ENCODE peak calls at places on chromosomes 5 and 9, in eight cellular contexts. Y is GM12892, T is NCI-H1930, F is amniotic stem cell, P is skeletal muscle cell, U is T-helper 9 cell, L is MG63, V is neural crest cell. B is an unnamed sample.

GRCh38 chr9:4073371-4073770 is 226.5 kb downstream of the GLIS3 start:
- DNase-seq in Y (no peak), T (no peak), F (no peak), P (no peak), U (no peak), L (no peak), V (no peak), B (no peak)

GRCh38 chr9:292915-293314 is 78.2 kb downstream of the DOCK8 start:
- DNase-seq in Y (no peak), T (no peak), F (no peak), P (no peak), U (no peak), L (no peak), V (no peak), B (no peak)

GRCh38 chr5:62960781-62961180 is 382.2 kb downstream of the LRRC70 start:
- DNase-seq in Y (no peak), T (no peak), F (no peak), P (no peak), U (no peak), L (no peak), V (no peak), B (no peak)

GRCh38 chr9:104906441-104907277 is 21.3 kb downstream of the ABCA1 start:
- DNase-seq in Y (no peak), T (no peak), F (no peak), P (peak), U (no peak), L (peak), V (no peak), B (no peak)

GRCh38 chr9:90142580-90142979 is 500.0 kb downstream of the DIRAS2 start:
- DNase-seq in Y (no peak), T (peak), F (peak), P (peak), U (peak), L (no peak), V (peak), B (peak)

GRCh38 chr9:93672622-93673270 is 96.4 kb downstream of the PHF2 start:
- DNase-seq in Y (peak), T (no peak), F (no peak), P (no peak), U (no peak), L (no peak), V (no peak), B (no peak)

GRCh38 chr5:174724484-174725260 is at the start of gene MSX2:
- DNase-seq in Y (no peak), T (peak), F (peak), P (peak), U (no peak), L (peak), V (peak), B (no peak)

GRCh38 chr5:88956416-88956815 is 73.4 kb upstream of the MEF2C start:
- DNase-seq in Y (no peak), T (no peak), F (no peak), P (no peak), U (no peak), L (no peak), V (no peak), B (no peak)

B was measured in NCI-H1417 treated with DMSO at 0.1 percent for 48 hours.